ENCODE peak calls at places on chromosomes 11 and 22, in four cellular contexts. A, O, Q and U are unnamed samples.

GRCh38 chr11:28525636-28526405 is 417.6 kb downstream of the METTL15 start:
- DNase-seq in A (no peak), Q (no peak), O (no peak), U (no peak)

GRCh38 chr11:99893803-99894202 is 793.3 kb upstream of the ARHGAP42 start:
- DNase-seq in A (no peak), O (no peak), Q (no peak), U (no peak)

GRCh38 chr22:25351631-25352293 is 132.3 kb downstream of the CRYBB2 start:
- DNase-seq in Q (no peak), O (peak; percentile 21), A (peak; percentile 49), U (no peak)

GRCh38 chr11:73230931-73231330 is 12.8 kb downstream of the P2RY2 start:
- DNase-seq in Q (no peak), A (peak; percentile 29), O (no peak), U (peak; percentile 0)

GRCh38 chr11:131108780-131109179 is 192.5 kb upstream of the SNX19 start:
- DNase-seq in O (no peak), Q (no peak), A (no peak), U (no peak)

GRCh38 chr11:35927730-35928129 is 16.1 kb upstream of the LDLRAD3 start:
- DNase-seq in A (peak; percentile 87), Q (no peak), O (peak; percentile 46), U (peak; percentile 42)

GRCh38 chr22:47290706-47291430 is 528.4 kb downstream of the TBC1D22A start:
- DNase-seq in Q (no peak), O (no peak), A (peak; percentile 32), U (no peak)

GRCh38 chr22:26168199-26168915 is 905 bp upstream of the SEZ6L start:
- DNase-seq in O (no peak), Q (no peak), A (no peak), U (no peak)

GRCh38 chr11:104995001-104995408 is 26.6 kb upstream of the CASP4 start:
- DNase-seq in Q (no peak), A (no peak), O (no peak), U (no peak)

GRCh38 chr11:110518809-110519514 is 89.2 kb downstream of the FDX1 start:
- DNase-seq in A (no peak), O (no peak), Q (no peak), U (no peak)

GRCh38 chr11:86743223-86744118 is 56.9 kb upstream of the PRSS23 start:
- DNase-seq in O (peak; percentile 42), Q (peak; percentile 89), A (peak; percentile 76), U (peak; percentile 26)

GRCh38 chr11:92796744-92797143 is 172.7 kb upstream of the MTNR1B start:
- DNase-seq in Q (no peak), O (no peak), A (no peak), U (no peak)

GRCh38 chr11:108887436-108888238 is 222.8 kb downstream of the DDX10 start:
- DNase-seq in A (no peak), Q (no peak), O (no peak), U (no peak)

GRCh38 chr11:47773882-47774281 is 6.7 kb upstream of the FNBP4 start:
- DNase-seq in A (no peak), Q (no peak), O (no peak), U (no peak)

GRCh38 chr11:63999349-64000025 is 13.2 kb downstream of the OTUB1 start:
- DNase-seq in A (peak; percentile 86), O (peak; percentile 85), Q (peak; percentile 63), U (peak; percentile 50)

GRCh38 chr11:66883021-66883968 is 26.4 kb downstream of the LRFN4 start:
- DNase-seq in Q (peak; percentile 78), A (no peak), O (peak; percentile 79), U (peak; percentile 86)

GRCh38 chr11:62500066-62501035 is 46.3 kb downstream of the AHNAK start:
- DNase-seq in A (no peak), O (no peak), Q (peak; percentile 66), U (peak; percentile 59)

GRCh38 chr22:50626856-50627451 is 998 bp downstream of the ARSA start:
- DNase-seq in A (peak; percentile 71), Q (no peak), O (peak; percentile 28), U (peak; percentile 18)

GRCh38 chr11:7905961-7906429 is 25.1 kb downstream of the OR10A6 start:
- DNase-seq in O (peak; percentile 40), A (no peak), Q (no peak), U (no peak)

GRCh38 chr11:63920126-63920869 is 3.3 kb upstream of the RCOR2 start:
- DNase-seq in Q (no peak), O (peak; percentile 87), A (no peak), U (peak; percentile 89)

GRCh38 chr11:34620820-34621792 is at the start of gene EHF:
- DNase-seq in Q (no peak), A (no peak), O (peak; percentile 43), U (peak; percentile 79)

GRCh38 chr11:76232026-76232665 is 25.8 kb upstream of the WNT11 start:
- DNase-seq in O (no peak), A (no peak), Q (no peak), U (peak; percentile 23)

GRCh38 chr11:106271126-106271525 is 193.7 kb downstream of the AASDHPPT start:
- DNase-seq in Q (no peak), A (no peak), O (no peak), U (no peak)

GRCh38 chr11:72379384-72380131 is 54.8 kb downstream of the CLPB start:
- DNase-seq in O (no peak), Q (no peak), A (no peak), U (no peak)

GRCh38 chr11:73285721-73286120 is 13.6 kb downstream of the P2RY6 start:
- DNase-seq in O (no peak), A (no peak), Q (no peak), U (no peak)

GRCh38 chr11:80593981-80594380 is 1153.2 kb upstream of the TENM4 start:
- DNase-seq in A (no peak), O (no peak), Q (no peak), U (peak; percentile 37)

GRCh38 chr11:86888978-86889341 is 66.2 kb downstream of the FZD4 start:
- DNase-seq in Q (no peak), O (no peak), A (no peak), U (no peak)

GRCh38 chr22:20009582-20010306 is 6.9 kb downstream of the ARVCF start:
- DNase-seq in A (no peak), O (no peak), Q (peak; percentile 77), U (no peak)

GRCh38 chr11:59849129-59849528 is 3.8 kb upstream of the CBLIF start:
- DNase-seq in O (no peak), Q (no peak), A (no peak), U (peak; percentile 65)

GRCh38 chr11:67344264-67344663 is 9.1 kb downstream of the POLD4 start:
- DNase-seq in A (no peak), Q (no peak), O (no peak), U (no peak)

GRCh38 chr11:43681543-43681942 is 1.0 kb downstream of the HSD17B12 start:
- DNase-seq in A (no peak), Q (no peak), O (no peak), U (no peak)

GRCh38 chr11:44695169-44695833 is 31.5 kb upstream of the TSPAN18 start:
- DNase-seq in O (no peak), Q (peak; percentile 16), A (no peak), U (no peak)

GRCh38 chr11:4467811-4468606 is 14.4 kb upstream of the OR52K1 start:
- DNase-seq in A (no peak), Q (no peak), O (no peak), U (no peak)

GRCh38 chr11:16976360-16976759 is 37.9 kb downstream of the PLEKHA7 start:
- DNase-seq in O (no peak), A (no peak), Q (no peak), U (no peak)

GRCh38 chr11:62001450-62002178 is 34.2 kb upstream of the FTH1 start:
- DNase-seq in A (no peak), Q (peak; percentile 46), O (peak; percentile 73), U (peak; percentile 73)

GRCh38 chr22:27416553-27417427 is 384.8 kb downstream of the MN1 start:
- DNase-seq in O (peak; percentile 34), A (no peak), Q (no peak), U (no peak)

GRCh38 chr22:44807915-44808690 is 55.7 kb downstream of the ARHGAP8 start:
- DNase-seq in A (no peak), Q (peak; percentile 41), O (no peak), U (no peak)

GRCh38 chr11:66230978-66231377 is 37.5 kb upstream of the RAB1B start:
- DNase-seq in O (no peak), A (no peak), Q (no peak), U (no peak)

GRCh38 chr11:67616431-67617242 is 9.9 kb downstream of the NDUFV1 start:
- DNase-seq in A (no peak), Q (no peak), O (no peak), U (no peak)

GRCh38 chr11:123304828-123305530 is 109.9 kb upstream of the CLMP start:
- DNase-seq in O (no peak), Q (no peak), A (no peak), U (no peak)
- TF ChIP-seq CTCF in O (no peak), Q (no peak), A (no peak), U (no peak)

GRCh38 chr11:46120361-46120710 is 918 bp downstream of the PHF21A start:
- DNase-seq in Q (no peak), O (no peak), A (peak; percentile 71), U (peak; percentile 29)

GRCh38 chr11:46121724-46122477 is 647 bp upstream of the PHF21A start:
- DNase-seq in O (peak; percentile 82), Q (peak; percentile 85), A (peak; percentile 84), U (peak; percentile 85)

GRCh38 chr11:46122955-46123354 is 1.7 kb upstream of the PHF21A start:
- DNase-seq in O (no peak), A (no peak), Q (peak; percentile 47), U (no peak)

GRCh38 chr11:46120711-46121327 is 435 bp downstream of the PHF21A start:
- DNase-seq in O (peak; percentile 43), Q (peak; percentile 76), A (no peak), U (peak; percentile 41)

GRCh38 chr11:46121328-46121723 is at the start of gene PHF21A:
- DNase-seq in O (peak; percentile 93), Q (peak; percentile 94), A (peak; percentile 90), U (peak; percentile 92)
- TF ChIP-seq POLR2AphosphoS5 in O (no peak), Q (peak; percentile 41), A (no peak), U (peak; percentile 89)

GRCh38 chr22:48702573-48703264 is 1125.0 kb downstream of the BRD1 start:
- DNase-seq in O (peak; percentile 31), Q (no peak), A (no peak), U (no peak)
- TF ChIP-seq EP300 in O (no peak), Q (no peak), A (no peak), U (no peak)

GRCh38 chr11:11789735-11790369 is 51.9 kb upstream of the USP47 start:
- DNase-seq in O (no peak), Q (peak; percentile 43), A (no peak), U (no peak)
- TF ChIP-seq CTCF in O (no peak), Q (peak; percentile 71), A (peak; percentile 54), U (peak; percentile 44)

GRCh38 chr11:96265236-96265737 is 77.7 kb downstream of the MAML2 start:
- DNase-seq in Q (no peak), O (no peak), A (no peak), U (no peak)

GRCh38 chr11:96265972-96266371 is 77.0 kb downstream of the MAML2 start:
- DNase-seq in A (no peak), Q (no peak), O (no peak), U (no peak)

GRCh38 chr11:96264364-96264763 is 78.6 kb downstream of the MAML2 start:
- DNase-seq in A (no peak), O (no peak), Q (no peak), U (no peak)

GRCh38 chr11:96260526-96260925 is 82.5 kb downstream of the MAML2 start:
- DNase-seq in Q (no peak), A (no peak), O (no peak), U (no peak)

GRCh38 chr11:96263361-96263763 is 79.6 kb downstream of the MAML2 start:
- DNase-seq in O (no peak), Q (no peak), A (no peak), U (no peak)
- TF ChIP-seq POLR2AphosphoS5 in O (no peak), Q (no peak), A (no peak), U (no peak)

GRCh38 chr11:94771390-94771789 is 3.2 kb downstream of the AMOTL1 start:
- DNase-seq in Q (no peak), O (no peak), A (no peak), U (no peak)
- TF ChIP-seq EP300 in Q (no peak), O (no peak), A (no peak), U (no peak)